ENCODE peak calls at places on chromosomes 3 and 15, in seven cellular contexts. X, U, R, F, H, T and S are unnamed samples.

GRCh38 chr3:42638339-42638842 is 15.1 kb upstream of the ZBTB47 start:
- DNase-seq in X (no peak), U (no peak), R (no peak), F (no peak), H (no peak), T (no peak), S (no peak)

GRCh38 chr15:31740203-31740602 is 290.1 kb upstream of the CHRNA7 start:
- DNase-seq in X (no peak), U (no peak), R (no peak), F (no peak), H (no peak), T (no peak), S (no peak)

GRCh38 chr15:68383161-68384074 is 48.5 kb downstream of the ITGA11 start:
- DNase-seq in X (peak; percentile 27), U (peak; percentile 43), R (no peak), F (peak; percentile 31), H (no peak), T (no peak), S (peak; percentile 25)

GRCh38 chr15:70664494-70664893 is 98.9 kb downstream of the UACA start:
- DNase-seq in X (peak; percentile 58), U (no peak), R (no peak), F (no peak), H (no peak), T (no peak), S (peak; percentile 30)

GRCh38 chr3:195711813-195712534 is 8.8 kb upstream of the MUC20 start:
- DNase-seq in X (no peak), U (no peak), R (no peak), F (no peak), H (no peak), T (no peak), S (no peak)

GRCh38 chr3:41328916-41329315 is 129.6 kb downstream of the CTNNB1 start:
- DNase-seq in X (peak; percentile 67), U (no peak), R (no peak), F (peak; percentile 38), H (no peak), T (no peak), S (no peak)

GRCh38 chr3:96259-96658 is 100.3 kb upstream of the CHL1 start:
- DNase-seq in X (no peak), U (no peak), R (no peak), F (no peak), H (no peak), T (no peak), S (no peak)

GRCh38 chr15:55894406-55894965 is 98.9 kb downstream of the NEDD4 start:
- DNase-seq in X (no peak), U (no peak), R (no peak), F (no peak), H (no peak), T (no peak), S (no peak)

GRCh38 chr15:22850055-22850454 is 11.6 kb downstream of the NIPA2 start:
- DNase-seq in X (peak; percentile 42), U (no peak), R (no peak), F (peak; percentile 62), H (no peak), T (no peak), S (no peak)

GRCh38 chr3:23071306-23071705 is 131.8 kb upstream of the UBE2E2 start:
- DNase-seq in X (no peak), U (no peak), R (no peak), F (no peak), H (no peak), T (no peak), S (no peak)

GRCh38 chr3:177725165-177725564 is 527.9 kb upstream of the TBL1XR1 start:
- DNase-seq in X (no peak), U (no peak), R (no peak), F (no peak), H (no peak), T (no peak), S (no peak)

GRCh38 chr3:144390786-144391185 is 419.2 kb downstream of the DIPK2A start:
- DNase-seq in X (no peak), U (no peak), R (no peak), F (no peak), H (no peak), T (no peak), S (no peak)

GRCh38 chr15:51613988-51614387 is 8.6 kb downstream of the DMXL2 start:
- DNase-seq in X (no peak), U (no peak), R (no peak), F (no peak), H (no peak), T (no peak), S (no peak)

GRCh38 chr3:38541800-38542199 is 45.7 kb downstream of the EXOG start:
- DNase-seq in X (no peak), U (no peak), R (no peak), F (no peak), H (no peak), T (no peak), S (peak; percentile 66)

GRCh38 chr15:31328425-31328998 is 1.9 kb downstream of the KLF13 start:
- DNase-seq in X (peak; percentile 32), U (peak; percentile 73), R (no peak), F (peak; percentile 49), H (no peak), T (peak; percentile 59), S (no peak)

GRCh38 chr15:31051646-31052045 is 49.9 kb downstream of the TRPM1 start:
- DNase-seq in X (no peak), U (no peak), R (no peak), F (no peak), H (no peak), T (no peak), S (no peak)

GRCh38 chr3:35523838-35524237 is 115.5 kb upstream of the ARPP21 start:
- DNase-seq in X (peak; percentile 69), U (no peak), R (no peak), F (no peak), H (no peak), T (no peak), S (no peak)

GRCh38 chr3:42052867-42053351 is 38.2 kb upstream of the TRAK1 start:
- DNase-seq in X (peak; percentile 24), U (no peak), R (no peak), F (peak; percentile 69), H (no peak), T (no peak), S (no peak)

GRCh38 chr3:9552252-9552999 is 1.2 kb downstream of the LHFPL4 start:
- DNase-seq in X (peak; percentile 62), U (peak; percentile 27), R (peak; percentile 4), F (peak; percentile 41), H (no peak), T (no peak), S (peak; percentile 31)

GRCh38 chr15:38893920-38894259 is 329.3 kb upstream of the RASGRP1 start:
- DNase-seq in X (no peak), U (no peak), R (no peak), F (no peak), H (no peak), T (no peak), S (no peak)

GRCh38 chr15:38896652-38897051 is 332.0 kb upstream of the RASGRP1 start:
- DNase-seq in X (peak; percentile 61), U (no peak), R (no peak), F (no peak), H (no peak), T (no peak), S (no peak)

GRCh38 chr15:38895326-38896282 is 331.0 kb upstream of the RASGRP1 start:
- DNase-seq in X (peak; percentile 90), U (no peak), R (peak; percentile 46), F (peak; percentile 89), H (no peak), T (no peak), S (no peak)

GRCh38 chr15:38890194-38890593 is 325.6 kb upstream of the RASGRP1 start:
- DNase-seq in X (no peak), U (no peak), R (no peak), F (no peak), H (no peak), T (no peak), S (no peak)

DNA sequence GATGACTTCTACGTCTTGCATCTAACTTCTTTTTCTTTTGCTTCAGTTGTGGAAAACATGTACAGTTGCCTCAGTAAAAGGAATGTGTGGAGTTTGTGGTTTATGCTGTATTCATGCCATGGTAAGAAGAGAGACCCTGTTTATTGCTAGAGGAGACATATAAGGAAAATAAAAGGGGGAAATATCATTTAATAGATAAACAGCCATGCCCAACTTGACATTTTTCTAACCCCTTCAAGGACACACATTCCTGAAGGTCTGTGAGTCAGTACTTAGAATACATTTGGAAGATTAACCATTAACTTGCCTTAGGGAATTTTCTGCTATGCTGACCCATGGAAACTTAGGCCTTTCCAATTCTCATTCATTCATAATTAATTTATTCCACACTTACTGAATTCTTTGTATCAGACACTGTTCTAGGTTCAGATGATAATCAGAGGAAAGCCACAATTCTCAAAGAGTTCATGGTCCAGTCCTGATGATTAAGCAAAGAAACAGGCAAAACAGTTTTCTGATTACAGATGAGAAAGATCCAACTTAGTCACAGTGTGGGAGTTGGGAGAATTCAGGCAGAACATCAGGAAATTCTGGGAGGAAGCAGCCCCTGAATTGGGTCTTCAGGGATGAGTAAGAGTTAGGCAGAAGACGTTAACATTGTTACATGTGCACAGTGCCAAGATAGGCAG is 329.8 kb upstream of the RASGRP1 start:
- DNase-seq in X (peak; percentile 99), U (no peak), R (peak; percentile 78), F (peak; percentile 96), H (no peak), T (no peak), S (no peak)
- H3K27ac ChIP-seq in X (peak overlapping the region; percentile 68), U (no peak overlapping the region), R (peak overlapping the region; percentile 71), F (peak overlapping the region; percentile 100), H (no peak overlapping the region), T (no peak overlapping the region), S (no peak overlapping the region)

DNA sequence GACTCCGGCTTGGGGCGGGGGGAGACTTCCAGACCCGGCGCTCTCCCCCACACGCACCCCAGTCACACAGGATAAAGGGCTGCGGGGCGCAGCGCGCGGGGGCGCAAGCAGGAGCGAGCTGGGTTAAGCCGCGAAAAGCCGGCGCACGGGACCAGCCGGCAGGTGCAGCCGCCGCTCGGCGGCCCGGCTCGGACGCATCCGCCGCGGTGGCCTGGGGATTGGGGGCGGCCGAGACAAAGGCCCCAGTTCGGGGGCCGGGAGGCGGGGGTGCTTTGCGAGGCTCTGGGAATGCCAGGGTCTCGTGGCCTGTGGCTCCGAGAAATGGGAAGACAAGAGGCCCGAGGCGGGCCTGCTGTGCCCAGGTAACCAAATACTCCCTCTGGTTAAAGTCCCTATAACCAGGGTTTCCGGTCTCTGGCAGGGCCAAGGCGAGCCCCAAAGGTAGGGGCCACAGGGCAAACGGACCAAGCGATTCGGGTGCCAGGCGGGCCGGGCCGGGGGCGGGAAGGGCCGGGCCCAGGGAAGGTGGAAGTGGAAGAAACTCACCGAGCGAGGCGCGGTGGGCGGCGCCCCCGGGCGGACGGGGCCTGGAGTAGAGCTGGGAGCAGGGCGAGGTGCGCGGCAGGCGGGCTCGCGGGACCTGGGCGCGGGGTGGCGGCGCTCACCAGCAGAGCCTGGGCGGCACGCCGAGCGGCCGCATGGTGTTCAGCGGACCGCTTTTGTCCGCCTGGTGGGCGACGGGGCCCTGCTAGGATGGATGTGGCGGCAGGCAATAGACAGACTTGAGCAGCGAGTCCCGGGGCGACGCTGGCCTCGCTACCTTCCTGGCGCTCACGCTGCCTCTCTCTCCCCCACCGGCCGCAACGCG is at the start of gene GATA2:
- DNase-seq in X (peak; percentile 45), U (peak; percentile 35), R (no peak), F (no peak), H (no peak), T (no peak), S (no peak)
- H3K27me3 ChIP-seq in X (peaks cover 71% of the 10 kb centered on the region), U (peaks cover 61% of the 10 kb centered on the region), R (peaks cover 8% of the 10 kb centered on the region), F (peaks cover 61% of the 10 kb centered on the region), H (no peaks in the 10 kb centered on the region), T (peaks cover 25% of the 10 kb centered on the region), S (peaks cover 43% of the 10 kb centered on the region)

GRCh38 chr15:34783471-34783870 is 11.9 kb downstream of the ACTC1 start:
- DNase-seq in X (no peak), U (no peak), R (no peak), F (no peak), H (no peak), T (no peak), S (no peak)
- H3K27ac ChIP-seq in X (no peak overlapping the region), U (no peak overlapping the region), R (no peak overlapping the region), F (no peak overlapping the region), H (no peak overlapping the region), T (no peak overlapping the region), S (no peak overlapping the region)

GRCh38 chr15:84603630-84604379 is 3.0 kb downstream of the ZSCAN2 start:
- DNase-seq in X (no peak), U (no peak), R (no peak), F (no peak), H (no peak), T (no peak), S (no peak)
- H3K27me3 ChIP-seq in X (no peaks in the 10 kb centered on the region), U (no peaks in the 10 kb centered on the region), R (no peaks in the 10 kb centered on the region), F (no peaks in the 10 kb centered on the region), H (no peaks in the 10 kb centered on the region), T (no peaks in the 10 kb centered on the region), S (no peaks in the 10 kb centered on the region)